ENCODE peak calls at places on chromosomes 3 and 15, in six cellular contexts. R is foreskin fibroblast, I is upper lobe of right lung, Y is psoas muscle, N is fibroblast of pulmonary artery, G is AG04450. C is an unnamed sample.

GRCh38 chr3:196726788-196727675 is 12.6 kb upstream of the PAK2 start:
- DNase-seq in R (peak), I (no peak), Y (no peak), N (peak), G (no peak), C (no peak)

GRCh38 chr15:33547876-33548275 is 237.1 kb downstream of the RYR3 start:
- DNase-seq in R (peak), I (no peak), Y (peak), N (peak), G (peak), C (peak)

GRCh38 chr3:46858996-46859710 is 4.1 kb downstream of the MYL3 start:
- DNase-seq in R (no peak), I (peak), Y (no peak), N (no peak), G (no peak), C (peak)

GRCh38 chr3:12046406-12046805 is 42.2 kb downstream of the SYN2 start:
- DNase-seq in R (peak), I (no peak), Y (no peak), N (peak), G (no peak), C (no peak)

GRCh38 chr3:178217479-178217878 is 318.8 kb upstream of the KCNMB2 start:
- DNase-seq in R (no peak), I (no peak), Y (no peak), N (no peak), G (no peak), C (no peak)

GRCh38 chr15:88450125-88450798 is 16.9 kb downstream of the MRPL46 start:
- DNase-seq in R (peak), I (no peak), Y (peak), N (peak), G (peak), C (no peak)

GRCh38 chr15:40392986-40393948 is 10.7 kb downstream of the KNSTRN start:
- DNase-seq in R (no peak), I (no peak), Y (no peak), N (peak), G (no peak), C (no peak)

GRCh38 chr3:167867981-167868380 is 132.5 kb downstream of the SERPINI1 start:
- DNase-seq in R (no peak), I (no peak), Y (no peak), N (no peak), G (no peak), C (no peak)

GRCh38 chr3:13712682-13713180 is 163.8 kb downstream of the FBLN2 start:
- DNase-seq in R (no peak), I (peak), Y (no peak), N (no peak), G (no peak), C (no peak)

GRCh38 chr3:126900859-126901540 is 81.9 kb upstream of the PLXNA1 start:
- DNase-seq in R (no peak), I (no peak), Y (no peak), N (no peak), G (no peak), C (no peak)

GRCh38 chr3:129690406-129690805 is 83.9 kb upstream of the PLXND1 start:
- DNase-seq in R (peak), I (no peak), Y (no peak), N (peak), G (peak), C (no peak)

GRCh38 chr15:98626153-98626552 is 22.2 kb upstream of the IGF1R start:
- DNase-seq in R (no peak), I (no peak), Y (no peak), N (no peak), G (no peak), C (no peak)

GRCh38 chr3:13654330-13655073 is 105.6 kb downstream of the FBLN2 start:
- DNase-seq in R (no peak), I (no peak), Y (peak), N (no peak), G (no peak), C (no peak)

GRCh38 chr15:31328425-31328998 is 1.9 kb downstream of the KLF13 start:
- DNase-seq in R (peak), I (no peak), Y (no peak), N (peak), G (no peak), C (no peak)

GRCh38 chr15:69304176-69304533 is 5.4 kb downstream of the PAQR5 start:
- DNase-seq in R (peak), I (peak), Y (no peak), N (peak), G (peak), C (no peak)

GRCh38 chr15:80978685-80979084 is 10.9 kb downstream of the MESD start:
- DNase-seq in R (no peak), I (no peak), Y (no peak), N (no peak), G (no peak), C (no peak)

GRCh38 chr15:22980189-22981136 is at the start of gene CYFIP1:
- DNase-seq in R (peak), I (peak), Y (peak), N (peak), G (peak), C (peak)

GRCh38 chr15:90143176-90143655 is 40.9 kb upstream of the IDH2 start:
- DNase-seq in R (peak), I (peak), Y (peak), N (peak), G (no peak), C (peak)

GRCh38 chr15:31302778-31303433 is 23.7 kb upstream of the KLF13 start:
- DNase-seq in R (no peak), I (peak), Y (no peak), N (no peak), G (no peak), C (no peak)

GRCh38 chr15:69809421-69809820 is 288.3 kb downstream of the TLE3 start:
- DNase-seq in R (no peak), I (no peak), Y (no peak), N (no peak), G (no peak), C (peak)

GRCh38 chr15:101501703-101502373 is 12.3 kb upstream of the PCSK6 start:
- DNase-seq in R (no peak), I (no peak), Y (peak), N (peak), G (no peak), C (peak)

GRCh38 chr15:41495736-41496599 is 2.3 kb downstream of the ITPKA start:
- DNase-seq in R (no peak), I (no peak), Y (no peak), N (no peak), G (no peak), C (no peak)

GRCh38 chr15:101028772-101029438 is 109.7 kb downstream of the LRRK1 start:
- DNase-seq in R (no peak), I (peak), Y (no peak), N (no peak), G (no peak), C (no peak)

GRCh38 chr3:182837855-182838454 is 44.7 kb downstream of the ATP11B start:
- DNase-seq in R (peak), I (no peak), Y (no peak), N (peak), G (no peak), C (no peak)

GRCh38 chr3:37800022-37800493 is 61.6 kb upstream of the CTDSPL start:
- DNase-seq in R (no peak), I (no peak), Y (no peak), N (no peak), G (no peak), C (no peak)

GRCh38 chr3:190325923-190326322 is 3.7 kb upstream of the CLDN1 start:
- DNase-seq in R (peak), I (no peak), Y (no peak), N (peak), G (no peak), C (no peak)

GRCh38 chr15:64694816-64695215 is 80.6 kb downstream of the RBPMS2 start:
- DNase-seq in R (no peak), I (no peak), Y (no peak), N (no peak), G (no peak), C (no peak)

GRCh38 chr15:85832389-85832788 is 37.7 kb upstream of the KLHL25 start:
- DNase-seq in R (no peak), I (no peak), Y (no peak), N (no peak), G (no peak), C (no peak)

GRCh38 chr3:102092617-102093466 is 243.5 kb downstream of the NFKBIZ start:
- DNase-seq in R (no peak), I (no peak), Y (no peak), N (peak), G (no peak), C (no peak)

GRCh38 chr3:134149286-134149685 is 101.4 kb downstream of the RYK start:
- DNase-seq in R (no peak), I (no peak), Y (no peak), N (no peak), G (no peak), C (no peak)

GRCh38 chr3:64143399-64144130 is 81.7 kb downstream of the PRICKLE2 start:
- DNase-seq in R (peak), I (no peak), Y (no peak), N (peak), G (peak), C (no peak)

GRCh38 chr15:89192136-89192535 is 29.2 kb downstream of the RLBP1 start:
- DNase-seq in R (no peak), I (no peak), Y (no peak), N (no peak), G (no peak), C (no peak)

GRCh38 chr3:30085486-30085885 is 520.9 kb upstream of the TGFBR2 start:
- DNase-seq in R (no peak), I (no peak), Y (no peak), N (no peak), G (no peak), C (no peak)
- H3K4me3 ChIP-seq in R (no peak), I (no peak), Y (no peak), N (no peak), G (no peak), C (no peak)

DNA sequence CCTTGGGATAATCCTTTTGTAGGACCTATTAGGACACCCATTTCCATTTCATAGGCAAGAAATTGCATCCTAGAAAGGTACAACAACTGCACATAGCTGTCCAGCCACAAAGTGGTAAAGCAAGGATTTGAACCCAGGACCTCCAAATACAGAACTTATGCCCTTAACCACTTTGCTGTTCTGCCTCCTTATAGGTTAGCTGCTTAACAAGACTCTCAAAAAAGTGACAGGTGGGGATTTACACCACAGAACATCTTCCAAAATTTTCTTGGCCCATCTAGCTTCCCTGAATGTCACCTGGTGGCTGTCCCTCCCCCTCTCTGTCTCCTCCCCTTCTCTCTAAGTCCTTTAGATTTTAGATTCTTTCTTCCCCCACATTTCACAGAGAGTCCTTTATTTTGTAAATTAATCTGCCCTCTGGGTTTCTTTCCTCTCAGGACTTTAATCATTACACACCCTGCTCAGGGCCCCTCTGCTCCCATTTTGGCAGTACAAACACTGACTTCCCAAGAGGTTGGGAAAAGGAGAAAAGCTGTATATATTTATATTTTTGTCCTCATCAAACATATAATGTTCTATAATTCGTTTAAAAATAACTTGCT is 120.6 kb downstream of the CPNE4 start:
- DNase-seq in R (no peak), I (no peak), Y (no peak), N (no peak), G (no peak), C (no peak)
- H3K4me3 ChIP-seq in R (no peak), I (no peak), Y (no peak), N (no peak), G (no peak), C (no peak)

DNA sequence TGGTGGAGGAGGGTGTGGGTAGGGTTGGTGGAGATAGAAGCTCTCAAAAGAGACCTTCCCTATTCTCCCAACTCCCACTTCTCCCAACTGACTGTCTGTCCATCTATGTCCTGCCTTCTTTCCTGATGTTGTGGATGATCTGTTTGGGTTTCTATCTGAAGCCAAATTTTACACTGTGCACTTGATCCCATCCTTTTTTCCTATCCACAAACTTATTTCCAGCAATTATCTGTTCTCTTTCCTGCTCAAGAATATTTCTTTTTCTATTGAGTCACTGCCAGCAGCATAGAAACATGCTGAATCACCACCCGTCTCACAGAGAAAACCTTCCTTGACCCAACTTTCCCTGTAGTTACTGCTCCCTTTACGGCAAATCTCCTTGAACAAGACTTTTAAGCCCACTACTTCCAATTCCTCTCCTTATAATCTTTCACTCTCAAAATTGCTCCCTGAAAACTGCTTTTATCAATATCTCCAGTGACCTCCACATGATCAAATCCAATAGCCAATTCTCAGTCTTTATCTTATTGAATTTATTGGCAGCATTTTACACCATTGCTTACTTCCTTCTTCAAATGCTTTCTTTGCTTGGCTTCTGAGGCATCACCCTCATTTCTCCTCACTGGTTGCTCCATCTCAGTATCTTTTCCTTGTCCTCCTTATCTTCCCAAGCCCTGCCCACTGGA is 141.2 kb upstream of the SLC7A14 start:
- DNase-seq in R (peak), I (no peak), Y (no peak), N (peak), G (no peak), C (no peak)
- H3K4me3 ChIP-seq in R (no peak), I (no peak), Y (no peak), N (no peak), G (peak), C (no peak)

GRCh38 chr15:71094137-71094536 is 21.1 kb upstream of the THSD4 start:
- DNase-seq in R (no peak), I (no peak), Y (no peak), N (no peak), G (no peak), C (no peak)

GRCh38 chr15:71096676-71097075 is 18.6 kb upstream of the THSD4 start:
- DNase-seq in R (no peak), I (no peak), Y (no peak), N (no peak), G (no peak), C (no peak)

GRCh38 chr15:71103102-71103676 is 12.1 kb upstream of the THSD4 start:
- DNase-seq in R (no peak), I (no peak), Y (no peak), N (peak), G (no peak), C (no peak)

GRCh38 chr15:71097890-71098289 is 17.4 kb upstream of the THSD4 start:
- DNase-seq in R (no peak), I (no peak), Y (no peak), N (no peak), G (no peak), C (no peak)

GRCh38 chr15:71098920-71099319 is 16.4 kb upstream of the THSD4 start:
- DNase-seq in R (no peak), I (no peak), Y (no peak), N (no peak), G (no peak), C (no peak)
- H3K4me3 ChIP-seq in R (no peak), I (no peak), Y (no peak), N (no peak), G (no peak), C (no peak)

DNA sequence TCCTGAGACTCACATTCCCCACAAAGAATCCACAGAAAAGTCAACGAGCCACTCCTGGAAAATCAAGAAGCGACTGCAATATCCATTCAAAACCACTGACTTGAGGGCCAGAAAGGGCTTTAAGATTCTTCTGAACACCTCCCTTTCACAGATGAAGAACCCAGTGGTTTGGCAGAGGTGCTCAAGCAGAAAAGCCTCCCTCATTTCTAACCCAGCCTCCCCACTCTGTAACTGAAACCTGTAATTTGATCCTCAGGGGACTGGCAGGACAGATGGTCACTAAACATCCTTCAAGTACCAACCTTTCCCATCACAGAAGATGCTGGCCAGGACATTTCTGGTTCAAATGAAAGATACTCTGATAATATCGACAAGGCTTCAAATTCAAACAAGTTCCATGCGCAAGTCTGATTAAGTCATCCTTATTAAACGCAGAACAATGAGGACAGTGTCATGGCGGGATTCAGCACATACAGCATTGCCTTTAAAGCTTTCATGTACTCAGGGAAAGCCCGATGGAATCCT is 5.5 kb downstream of the SEMA5B start:
- DNase-seq in R (no peak), I (no peak), Y (no peak), N (no peak), G (no peak), C (no peak)
- H3K4me3 ChIP-seq in R (no peak), I (no peak), Y (no peak), N (no peak), G (no peak), C (no peak)

C was measured in gastrocnemius medialis.